ENCODE peak calls at places on chromosomes 5 and 9, in eight cellular contexts. R, T, J, X, M, K, V and B are unnamed samples.

GRCh38 chr5:106397700-106398099 is 1273.0 kb downstream of the EFNA5 start:
- DNase-seq in R (no peak), T (no peak), J (peak; percentile 89), X (no peak), M (no peak), K (no peak), V (no peak), B (no peak)

GRCh38 chr9:106312913-106313312 is 550.1 kb upstream of the ZNF462 start:
- DNase-seq in R (no peak), T (no peak), J (no peak), X (no peak), M (no peak), K (no peak), V (no peak), B (no peak)

GRCh38 chr5:67346611-67347010 is 150.0 kb upstream of the CD180 start:
- DNase-seq in R (no peak), T (no peak), J (no peak), X (no peak), M (no peak), K (no peak), V (no peak), B (no peak)

GRCh38 chr9:94928696-94929372 is 202.3 kb downstream of the AOPEP start:
- DNase-seq in R (no peak), T (no peak), J (no peak), X (no peak), M (no peak), K (no peak), V (peak; percentile 49), B (no peak)

GRCh38 chr9:126438757-126439401 is 112.2 kb downstream of the MVB12B start:
- DNase-seq in R (no peak), T (no peak), J (no peak), X (no peak), M (no peak), K (peak; percentile 39), V (no peak), B (no peak)

GRCh38 chr5:42718591-42718990 is 38.0 kb upstream of the CCDC152 start:
- DNase-seq in R (no peak), T (no peak), J (no peak), X (no peak), M (no peak), K (no peak), V (no peak), B (no peak)

GRCh38 chr9:33913541-33913940 is 96.6 kb downstream of the UBE2R2 start:
- DNase-seq in R (no peak), T (no peak), J (no peak), X (no peak), M (no peak), K (no peak), V (no peak), B (no peak)

GRCh38 chr5:83608122-83608521 is 112.5 kb downstream of the HAPLN1 start:
- DNase-seq in R (peak; percentile 28), T (peak; percentile 31), J (peak; percentile 38), X (peak; percentile 20), M (peak; percentile 12), K (no peak), V (peak; percentile 30), B (peak; percentile 9)

GRCh38 chr9:81855538-81855937 is 72.7 kb upstream of the SPATA31D4 start:
- DNase-seq in R (no peak), T (no peak), J (no peak), X (no peak), M (no peak), K (no peak), V (no peak), B (no peak)

GRCh38 chr5:151449288-151449687 is 1.9 kb downstream of the SLC36A1 start:
- DNase-seq in R (no peak), T (no peak), J (no peak), X (no peak), M (no peak), K (no peak), V (no peak), B (peak; percentile 62)

GRCh38 chr5:96037128-96037527 is 75.5 kb upstream of the ELL2 start:
- DNase-seq in R (no peak), T (no peak), J (no peak), X (no peak), M (no peak), K (no peak), V (no peak), B (no peak)

GRCh38 chr9:124527781-124528180 is 20.6 kb upstream of the NR5A1 start:
- DNase-seq in R (no peak), T (no peak), J (no peak), X (no peak), M (no peak), K (no peak), V (no peak), B (no peak)

GRCh38 chr5:150661821-150662596 is 958 bp downstream of the MYOZ3 start:
- DNase-seq in R (no peak), T (no peak), J (no peak), X (no peak), M (no peak), K (no peak), V (no peak), B (no peak)

GRCh38 chr5:54524704-54525103 is 7.1 kb downstream of the SNX18 start:
- DNase-seq in R (peak; percentile 50), T (no peak), J (no peak), X (peak; percentile 53), M (no peak), K (peak; percentile 80), V (no peak), B (no peak)

GRCh38 chr9:214488-215448 is at the start of gene DOCK8:
- DNase-seq in R (peak; percentile 83), T (no peak), J (peak; percentile 35), X (peak; percentile 65), M (peak; percentile 16), K (peak; percentile 76), V (peak; percentile 76), B (peak; percentile 86)
- TF ChIP-seq POLR2A in R (no peak), T (peak; percentile 71), J (no peak), X (no peak), M (peak; percentile 37), K (no peak), V (peak; percentile 77), B (peak; percentile 84)

GRCh38 chr9:471320-471719 is 256.7 kb downstream of the DOCK8 start:
- DNase-seq in R (no peak), T (no peak), J (no peak), X (no peak), M (no peak), K (no peak), V (no peak), B (peak; percentile 16)

GRCh38 chr9:470795-471194 is 256.1 kb downstream of the DOCK8 start:
- DNase-seq in R (no peak), T (no peak), J (no peak), X (no peak), M (no peak), K (no peak), V (no peak), B (peak; percentile 36)

GRCh38 chr9:469672-470040 is 255.0 kb downstream of the DOCK8 start:
- DNase-seq in R (peak; percentile 27), T (no peak), J (no peak), X (peak; percentile 25), M (peak; percentile 8), K (peak; percentile 66), V (peak; percentile 6), B (no peak)

GRCh38 chr9:468766-469496 is 254.3 kb downstream of the DOCK8 start:
- DNase-seq in R (no peak), T (no peak), J (no peak), X (no peak), M (no peak), K (no peak), V (no peak), B (peak; percentile 36)

GRCh38 chr9:470041-470781 is 255.5 kb downstream of the DOCK8 start:
- DNase-seq in R (peak; percentile 87), T (peak; percentile 69), J (peak; percentile 54), X (peak; percentile 91), M (peak; percentile 61), K (peak; percentile 92), V (peak; percentile 90), B (peak; percentile 94)
- TF ChIP-seq POLR2A in R (peak; percentile 23), T (peak; percentile 48), J (peak; percentile 97), X (no peak), M (peak; percentile 53), K (no peak), V (peak; percentile 72), B (peak; percentile 60)

GRCh38 chr5:179821298-179822058 is 773 bp downstream of the SQSTM1 start:
- DNase-seq in R (peak; percentile 96), T (no peak), J (peak; percentile 81), X (peak; percentile 98), M (peak; percentile 97), K (peak; percentile 99), V (peak; percentile 81), B (peak; percentile 97)
- TF ChIP-seq POLR2A in R (peak; percentile 21), T (peak; percentile 35), J (peak; percentile 65), X (no peak), M (peak; percentile 90), K (peak; percentile 79), V (peak; percentile 38), B (no peak)

DNA sequence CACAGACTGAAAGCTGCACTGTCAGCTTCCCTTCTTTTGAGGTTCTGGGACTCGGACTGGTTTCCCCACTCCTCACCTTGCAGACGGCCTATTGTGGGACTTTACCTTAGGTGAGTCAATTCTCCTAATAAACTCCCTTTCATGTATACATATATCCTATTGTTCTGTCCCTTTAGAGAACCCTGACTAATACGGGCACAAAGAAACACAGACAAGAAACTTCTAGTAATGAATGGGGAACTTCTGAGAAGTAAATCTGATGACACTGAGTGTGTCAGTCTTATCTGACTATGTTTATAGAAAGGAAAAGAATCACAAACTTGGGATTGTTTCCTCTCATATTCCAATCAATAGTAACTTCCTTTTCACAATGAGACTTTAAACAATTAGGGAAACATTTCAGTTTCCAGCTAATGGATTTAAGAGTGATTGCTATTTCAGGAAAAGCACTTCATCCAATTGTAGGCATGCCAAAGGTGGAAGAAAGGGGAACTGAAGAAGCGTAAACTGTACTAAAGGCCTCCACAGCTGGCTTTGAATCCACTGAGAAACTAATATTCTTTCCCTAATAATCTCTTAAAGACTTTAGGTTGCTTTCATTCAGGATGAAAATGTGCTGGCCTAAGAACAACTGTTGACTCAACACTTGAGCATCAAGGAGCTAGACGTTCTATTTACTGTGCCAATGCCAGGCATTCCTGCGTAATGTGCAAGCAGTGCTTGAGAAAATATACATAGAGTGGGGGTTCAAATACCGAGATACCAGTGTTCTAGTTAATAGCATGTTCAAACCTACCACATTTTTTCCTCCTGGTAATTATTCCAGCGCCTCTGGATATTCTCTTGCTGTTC is 127.8 kb upstream of the PTGER4 start:
- DNase-seq in R (no peak), T (peak; percentile 7), J (no peak), X (no peak), M (no peak), K (no peak), V (no peak), B (no peak)
- TF ChIP-seq POLR2A in R (no peak), T (no peak), J (no peak), X (no peak), M (no peak), K (no peak), V (no peak), B (no peak)

DNA sequence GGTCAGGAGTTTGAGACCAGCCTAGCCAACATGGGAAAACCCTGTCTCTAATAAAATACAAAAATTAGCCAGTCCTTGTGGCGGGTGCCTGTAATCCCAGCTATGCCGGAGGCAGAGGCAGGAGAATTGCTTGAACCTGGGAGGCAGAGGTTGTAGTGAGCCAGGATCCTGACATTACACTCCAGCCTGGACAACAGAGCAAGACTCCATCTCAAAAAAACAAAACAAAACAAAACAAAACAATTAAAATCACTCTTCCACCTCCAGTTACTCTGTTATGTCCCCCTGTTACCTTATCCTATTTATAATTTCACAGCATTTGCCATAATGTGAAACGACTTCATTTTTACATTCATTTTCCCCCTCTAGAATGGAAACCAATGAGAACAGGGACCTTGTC is 54.4 kb downstream of the CXXC5 start:
- DNase-seq in R (no peak), T (no peak), J (no peak), X (no peak), M (no peak), K (no peak), V (no peak), B (no peak)
- TF ChIP-seq POLR2A in R (no peak), T (no peak), J (no peak), X (no peak), M (no peak), K (no peak), V (no peak), B (no peak)